ENCODE peak calls at places on chromosomes 5 and 9, in four cellular contexts. B, F, V and W are unnamed samples.

GRCh38 chr9:78212868-78213267 is 23.0 kb upstream of the CEP78 start:
- DNase-seq in B (no peak), F (no peak), V (no peak), W (no peak)

GRCh38 chr5:92687793-92688467 is 893.1 kb downstream of the NR2F1-AS1 start:
- DNase-seq in B (no peak), F (no peak), V (peak; percentile 13), W (no peak)

GRCh38 chr5:141848771-141849370 is 29.3 kb downstream of the PCDH1 start:
- DNase-seq in B (no peak), F (peak; percentile 44), V (no peak), W (peak; percentile 68)

GRCh38 chr9:35380016-35380415 is 109.9 kb upstream of the RUSC2 start:
- DNase-seq in B (no peak), F (no peak), V (no peak), W (no peak)

GRCh38 chr9:109401169-109401989 is 80.5 kb upstream of the EPB41L4B start:
- DNase-seq in B (peak; percentile 6), F (peak; percentile 15), V (no peak), W (peak; percentile 62)

GRCh38 chr9:127611796-127612790 is at the start of gene STXBP1:
- DNase-seq in B (peak; percentile 84), F (peak; percentile 85), V (peak; percentile 60), W (peak; percentile 81)

GRCh38 chr5:127077346-127077745 is 4.0 kb upstream of the C5orf63 start:
- DNase-seq in B (no peak), F (no peak), V (no peak), W (no peak)

GRCh38 chr9:83448606-83449005 is 89.6 kb downstream of the FRMD3 start:
- DNase-seq in B (no peak), F (no peak), V (no peak), W (no peak)

GRCh38 chr5:132243366-132243977 is 14.0 kb upstream of the PDLIM4 start:
- DNase-seq in B (no peak), F (no peak), V (no peak), W (no peak)

GRCh38 chr9:121626012-121626411 is 25.4 kb upstream of the DAB2IP start:
- DNase-seq in B (no peak), F (no peak), V (no peak), W (no peak)

GRCh38 chr9:114156658-114157421 is 1.5 kb downstream of the COL27A1 start:
- DNase-seq in B (no peak), F (peak; percentile 7), V (peak; percentile 69), W (peak; percentile 33)

GRCh38 chr9:129362287-129363098 is 184.4 kb upstream of the IER5L start:
- DNase-seq in B (no peak), F (no peak), V (no peak), W (peak; percentile 90)

GRCh38 chr5:142540774-142541466 is 145.0 kb downstream of the FGF1 start:
- DNase-seq in B (no peak), F (no peak), V (peak; percentile 77), W (no peak)

GRCh38 chr5:145715412-145715811 is 119.7 kb downstream of the PRELID2 start:
- DNase-seq in B (no peak), F (no peak), V (no peak), W (no peak)

GRCh38 chr5:62152394-62153123 is 153.4 kb upstream of the KIF2A start:
- DNase-seq in B (no peak), F (no peak), V (no peak), W (no peak)

GRCh38 chr5:5524327-5524726 is 101.8 kb downstream of the ICE1 start:
- DNase-seq in B (no peak), F (no peak), V (no peak), W (no peak)

GRCh38 chr5:37722236-37723146 is 117.3 kb downstream of the GDNF start:
- DNase-seq in B (no peak), F (peak; percentile 57), V (peak; percentile 89), W (peak; percentile 83)

GRCh38 chr9:38713426-38713825 is 6.5 kb downstream of the FAM240B start:
- DNase-seq in B (no peak), F (no peak), V (peak; percentile 17), W (peak; percentile 66)

GRCh38 chr5:132086277-132086794 is 12.7 kb downstream of the CSF2 start:
- DNase-seq in B (no peak), F (no peak), V (peak; percentile 90), W (no peak)

GRCh38 chr5:167269146-167269545 is 1022.3 kb upstream of the WWC1 start:
- DNase-seq in B (no peak), F (no peak), V (no peak), W (no peak)

GRCh38 chr9:92738661-92739081 is 26.0 kb downstream of the BICD2 start:
- DNase-seq in B (no peak), F (no peak), V (no peak), W (peak; percentile 84)

GRCh38 chr5:76332620-76333170 is 70.4 kb upstream of the IQGAP2 start:
- DNase-seq in B (no peak), F (no peak), V (no peak), W (no peak)

GRCh38 chr9:81871695-81872094 is 56.5 kb upstream of the SPATA31D4 start:
- DNase-seq in B (no peak), F (no peak), V (peak; percentile 61), W (no peak)

GRCh38 chr5:2747372-2748179 is 3.9 kb downstream of the IRX2 start:
- DNase-seq in B (no peak), F (no peak), V (no peak), W (no peak)

GRCh38 chr9:27436234-27436633 is 87.9 kb upstream of the IFNK start:
- DNase-seq in B (no peak), F (no peak), V (no peak), W (peak; percentile 75)

GRCh38 chr5:83895860-83896259 is 175.2 kb upstream of the HAPLN1 start:
- DNase-seq in B (no peak), F (no peak), V (no peak), W (peak; percentile 29)

GRCh38 chr5:123450641-123451421 is 27.6 kb upstream of the CEP120 start:
- DNase-seq in B (no peak), F (no peak), V (no peak), W (no peak)

GRCh38 chr9:109451311-109452025 is 46.6 kb downstream of the PTPN3 start:
- DNase-seq in B (no peak), F (no peak), V (no peak), W (no peak)

GRCh38 chr9:135906291-135907005 is 898 bp downstream of the CAMSAP1 start:
- DNase-seq in B (no peak), F (peak; percentile 25), V (no peak), W (peak; percentile 61)

GRCh38 chr5:99019254-99019653 is 90.4 kb upstream of the CHD1 start:
- DNase-seq in B (no peak), F (no peak), V (peak; percentile 28), W (peak; percentile 19)

GRCh38 chr5:177474094-177474493 is 660 bp upstream of the DBN1 start:
- DNase-seq in B (no peak), F (no peak), V (no peak), W (no peak)

GRCh38 chr9:124778575-124779367 is 1.8 kb downstream of the OLFML2A start:
- DNase-seq in B (no peak), F (no peak), V (no peak), W (no peak)

GRCh38 chr5:141664733-141665461 is 13.7 kb upstream of the FCHSD1 start:
- DNase-seq in B (peak; percentile 57), F (peak; percentile 79), V (peak; percentile 40), W (peak; percentile 49)

GRCh38 chr9:28774433-28775029 is 1201.2 kb upstream of the C9orf72 start:
- DNase-seq in B (no peak), F (no peak), V (no peak), W (no peak)

GRCh38 chr5:39835371-39835770 is 410.6 kb upstream of the DAB2 start:
- DNase-seq in B (no peak), F (no peak), V (no peak), W (no peak)